ENCODE peak calls at places on chromosomes 2 and 18, in four cellular contexts. One of them, this sample, is unnamed.

GRCh38 chr18:55185391-55185790 is 226.1 kb upstream of the CCDC68 start:
- DNase-seq in CD8-positive, alpha-beta T cell: no peak
- DNase-seq in dorsolateral prefrontal cortex: no peak
- DNase-seq in pancreas: no peak
- DNase-seq in this sample: no peak

GRCh38 chr2:236638707-236639106 is 69.1 kb downstream of the ACKR3 start:
- DNase-seq in CD8-positive, alpha-beta T cell: no peak
- DNase-seq in pancreas: no peak
- DNase-seq in dorsolateral prefrontal cortex: no peak
- DNase-seq in this sample: no peak

GRCh38 chr2:113965644-113966043 is 75.8 kb downstream of the ACTR3 start:
- DNase-seq in CD8-positive, alpha-beta T cell: no peak
- DNase-seq in pancreas: no peak
- DNase-seq in dorsolateral prefrontal cortex: no peak
- DNase-seq in this sample: no peak

GRCh38 chr2:118371500-118371899 is 283.2 kb downstream of the INSIG2 start:
- DNase-seq in pancreas: peak
- DNase-seq in dorsolateral prefrontal cortex: no peak
- DNase-seq in CD8-positive, alpha-beta T cell: no peak
- DNase-seq in this sample: no peak

GRCh38 chr18:3055861-3056260 is 42.9 kb upstream of the LPIN2 start:
- DNase-seq in dorsolateral prefrontal cortex: no peak
- DNase-seq in pancreas: no peak
- DNase-seq in CD8-positive, alpha-beta T cell: no peak
- DNase-seq in this sample: no peak

GRCh38 chr2:86695053-86695691 is 24.9 kb upstream of the RMND5A start:
- DNase-seq in pancreas: no peak
- DNase-seq in dorsolateral prefrontal cortex: no peak
- DNase-seq in CD8-positive, alpha-beta T cell: no peak
- DNase-seq in this sample: no peak

GRCh38 chr2:27583390-27583915 is 611 bp downstream of the ZNF512 start:
- DNase-seq in pancreas: no peak
- DNase-seq in dorsolateral prefrontal cortex: no peak
- DNase-seq in CD8-positive, alpha-beta T cell: no peak
- DNase-seq in this sample: no peak

GRCh38 chr2:15808221-15808574 is 132.2 kb upstream of the MYCN start:
- DNase-seq in dorsolateral prefrontal cortex: no peak
- DNase-seq in pancreas: no peak
- DNase-seq in CD8-positive, alpha-beta T cell: no peak
- DNase-seq in this sample: no peak

GRCh38 chr2:167843203-167843602 is 404.2 kb downstream of the STK39 start:
- DNase-seq in dorsolateral prefrontal cortex: no peak
- DNase-seq in pancreas: no peak
- DNase-seq in CD8-positive, alpha-beta T cell: no peak
- DNase-seq in this sample: no peak

GRCh38 chr2:124091721-124092120 is 66.6 kb downstream of the CNTNAP5 start:
- DNase-seq in dorsolateral prefrontal cortex: no peak
- DNase-seq in pancreas: no peak
- DNase-seq in CD8-positive, alpha-beta T cell: no peak
- DNase-seq in this sample: no peak

GRCh38 chr18:52451252-52451651 is 111.3 kb downstream of the DCC start:
- DNase-seq in CD8-positive, alpha-beta T cell: no peak
- DNase-seq in dorsolateral prefrontal cortex: no peak
- DNase-seq in pancreas: no peak
- DNase-seq in this sample: no peak

GRCh38 chr2:225737556-225737955 is 338.0 kb downstream of the NYAP2 start:
- DNase-seq in pancreas: no peak
- DNase-seq in CD8-positive, alpha-beta T cell: no peak
- DNase-seq in dorsolateral prefrontal cortex: no peak
- DNase-seq in this sample: no peak

GRCh38 chr2:201257381-201257940 is 2.9 kb upstream of the CASP8 start:
- DNase-seq in CD8-positive, alpha-beta T cell: no peak
- DNase-seq in pancreas: peak
- DNase-seq in dorsolateral prefrontal cortex: no peak
- DNase-seq in this sample: no peak

GRCh38 chr18:70288171-70288850 is 534 bp upstream of the SOCS6 start:
- DNase-seq in CD8-positive, alpha-beta T cell: no peak
- DNase-seq in dorsolateral prefrontal cortex: no peak
- DNase-seq in pancreas: peak
- DNase-seq in this sample: no peak

GRCh38 chr18:76654536-76654935 is 159.5 kb upstream of the ZNF516 start:
- DNase-seq in pancreas: no peak
- DNase-seq in CD8-positive, alpha-beta T cell: no peak
- DNase-seq in dorsolateral prefrontal cortex: no peak
- DNase-seq in this sample: no peak

GRCh38 chr2:53202063-53202462 is 565.5 kb upstream of the CHAC2 start:
- DNase-seq in pancreas: peak
- DNase-seq in CD8-positive, alpha-beta T cell: no peak
- DNase-seq in dorsolateral prefrontal cortex: no peak
- DNase-seq in this sample: no peak

GRCh38 chr2:227908266-227909054 is 37.0 kb downstream of the DAW1 start:
- DNase-seq in dorsolateral prefrontal cortex: no peak
- DNase-seq in pancreas: no peak
- DNase-seq in CD8-positive, alpha-beta T cell: no peak
- DNase-seq in this sample: no peak

GRCh38 chr2:185736210-185736609 is 2.4 kb upstream of the FSIP2 start:
- DNase-seq in pancreas: no peak
- DNase-seq in CD8-positive, alpha-beta T cell: no peak
- DNase-seq in dorsolateral prefrontal cortex: no peak
- DNase-seq in this sample: no peak

GRCh38 chr2:9074930-9075329 is 71.4 kb upstream of the MBOAT2 start:
- DNase-seq in CD8-positive, alpha-beta T cell: no peak
- DNase-seq in pancreas: no peak
- DNase-seq in dorsolateral prefrontal cortex: no peak
- DNase-seq in this sample: no peak

GRCh38 chr2:9065901-9066300 is 62.4 kb upstream of the MBOAT2 start:
- DNase-seq in CD8-positive, alpha-beta T cell: no peak
- DNase-seq in dorsolateral prefrontal cortex: no peak
- DNase-seq in pancreas: no peak
- DNase-seq in this sample: no peak

GRCh38 chr2:9071584-9072124 is 68.2 kb upstream of the MBOAT2 start:
- DNase-seq in dorsolateral prefrontal cortex: no peak
- DNase-seq in pancreas: no peak
- DNase-seq in CD8-positive, alpha-beta T cell: no peak
- DNase-seq in this sample: no peak

GRCh38 chr2:9069496-9069991 is 66.1 kb upstream of the MBOAT2 start:
- DNase-seq in CD8-positive, alpha-beta T cell: no peak
- DNase-seq in pancreas: no peak
- DNase-seq in dorsolateral prefrontal cortex: no peak
- DNase-seq in this sample: no peak

DNA sequence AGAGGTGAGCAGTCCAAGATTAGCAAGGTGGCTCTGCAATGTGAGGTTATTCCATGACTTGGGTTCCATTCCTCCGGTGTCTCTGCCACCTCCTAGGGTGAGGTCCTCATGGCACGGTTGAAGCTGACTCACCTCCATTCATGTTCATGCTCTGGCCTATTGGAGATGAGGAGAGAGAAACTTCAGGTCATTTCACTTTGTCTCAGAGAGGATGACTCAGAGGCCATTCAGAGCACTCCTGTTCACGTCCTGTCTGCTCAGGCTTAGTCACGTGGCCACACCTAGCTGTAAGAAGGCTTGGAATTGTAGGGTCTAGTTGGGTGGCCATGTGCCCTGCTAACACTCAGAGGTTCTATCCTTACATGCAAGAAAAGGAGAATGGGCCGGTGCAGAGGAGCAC is 67.5 kb upstream of the MBOAT2 start:
- DNase-seq in dorsolateral prefrontal cortex: no peak
- DNase-seq in CD8-positive, alpha-beta T cell: no peak
- DNase-seq in pancreas: no peak
- DNase-seq in this sample: no peak
- H3K27ac ChIP-seq in dorsolateral prefrontal cortex: no peak
- H3K27ac ChIP-seq in CD8-positive, alpha-beta T cell: no peak
- H3K27ac ChIP-seq in pancreas: no peak
- H3K27ac ChIP-seq in this sample: no peak

DNA sequence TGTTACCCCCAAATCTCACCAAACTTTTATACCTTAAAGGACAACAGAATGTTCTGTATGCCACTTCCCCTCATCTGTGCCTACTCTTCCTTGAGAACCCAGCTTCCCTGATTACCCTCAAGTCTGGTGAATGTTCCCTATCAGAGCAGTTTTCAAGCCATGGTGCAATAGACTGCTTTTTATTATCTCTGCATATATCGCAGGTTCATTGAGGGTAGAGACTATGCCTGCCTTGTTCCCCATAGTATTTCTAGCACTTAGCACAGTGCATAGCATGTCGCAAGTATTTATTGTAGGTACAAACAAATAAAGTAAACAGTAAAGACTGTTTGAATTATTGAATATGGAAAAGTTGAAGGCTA is 146.6 kb downstream of the HAUS1 start:
- DNase-seq in dorsolateral prefrontal cortex: no peak
- DNase-seq in CD8-positive, alpha-beta T cell: no peak
- DNase-seq in pancreas: no peak
- DNase-seq in this sample: no peak
- H3K27ac ChIP-seq in dorsolateral prefrontal cortex: no peak
- H3K27ac ChIP-seq in CD8-positive, alpha-beta T cell: peak
- H3K27ac ChIP-seq in pancreas: peak
- H3K27ac ChIP-seq in this sample: peak

GRCh38 chr2:196242131-196242620 is 70.8 kb upstream of the STK17B start:
- DNase-seq in CD8-positive, alpha-beta T cell: no peak
- DNase-seq in pancreas: no peak
- DNase-seq in dorsolateral prefrontal cortex: no peak
- DNase-seq in this sample: no peak
- H3K27ac ChIP-seq in CD8-positive, alpha-beta T cell: peak
- H3K27ac ChIP-seq in pancreas: peak
- H3K27ac ChIP-seq in dorsolateral prefrontal cortex: no peak
- H3K27ac ChIP-seq in this sample: no peak

DNA sequence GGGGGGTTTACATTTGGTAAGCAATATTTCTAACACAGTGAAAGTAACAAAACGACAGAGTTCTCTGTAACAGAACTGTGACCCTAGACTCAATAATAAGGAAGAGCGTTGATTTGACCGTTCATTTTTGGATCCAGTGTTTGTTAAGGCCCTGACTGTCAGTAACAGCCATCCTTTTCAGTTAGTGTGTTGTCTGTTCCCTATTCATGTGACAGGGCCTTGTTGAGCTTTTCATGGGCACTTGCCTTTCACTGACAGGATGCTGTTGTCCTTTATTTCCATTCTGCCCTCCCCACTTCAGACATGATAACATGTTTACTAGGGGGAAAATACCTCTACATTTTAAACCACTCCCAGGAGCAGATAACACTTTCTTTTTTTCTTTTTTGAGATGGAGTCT is 45.8 kb downstream of the MAP4K4 start:
- DNase-seq in pancreas: no peak
- DNase-seq in CD8-positive, alpha-beta T cell: no peak
- DNase-seq in dorsolateral prefrontal cortex: no peak
- DNase-seq in this sample: no peak
- H3K27ac ChIP-seq in pancreas: peak
- H3K27ac ChIP-seq in CD8-positive, alpha-beta T cell: no peak
- H3K27ac ChIP-seq in dorsolateral prefrontal cortex: peak
- H3K27ac ChIP-seq in this sample: peak

DNA sequence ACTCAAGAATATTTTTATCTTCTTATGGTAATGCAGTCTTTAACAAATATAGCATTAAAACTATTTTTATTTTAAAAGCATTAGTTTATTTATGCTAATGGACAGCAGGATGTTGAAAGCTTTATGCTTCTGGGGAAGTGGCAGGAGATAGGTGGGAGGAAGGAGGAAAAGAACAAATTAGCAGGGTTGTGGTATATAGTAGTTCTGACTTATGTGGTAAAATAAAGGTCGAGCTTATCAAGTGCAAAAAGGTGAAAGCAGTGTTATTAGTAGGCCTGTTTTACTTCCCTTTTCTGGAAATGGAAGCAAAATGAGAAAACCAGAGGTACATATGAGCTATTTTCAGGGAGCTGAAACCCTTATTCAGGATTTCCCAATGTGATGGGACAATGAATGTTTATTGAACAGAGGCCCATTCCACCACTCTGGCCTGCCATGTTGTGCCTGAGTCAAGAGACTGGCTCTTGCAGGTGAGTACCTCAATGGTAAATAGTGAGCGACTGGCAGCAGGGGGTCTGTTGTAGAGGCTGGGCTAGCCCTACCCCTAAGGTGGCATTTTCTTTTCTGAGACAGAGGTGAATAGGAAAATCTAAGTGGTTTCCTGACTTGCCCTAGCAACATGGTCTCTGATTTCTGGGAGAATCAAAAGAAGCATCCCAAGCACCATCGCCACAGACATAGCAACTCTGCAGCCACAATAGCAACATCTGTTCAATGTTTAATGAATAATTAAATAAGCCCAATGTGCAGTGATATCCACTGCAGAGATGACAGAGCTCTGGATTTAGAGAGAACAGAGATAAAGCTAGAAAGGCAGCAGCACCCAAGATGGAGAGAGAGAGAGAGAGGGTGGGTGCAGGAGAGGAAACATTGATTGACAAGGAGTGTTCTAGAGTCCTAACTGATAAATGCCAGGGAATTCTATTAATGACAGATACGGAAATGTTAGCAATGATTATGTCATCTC is 119.7 kb downstream of the UPP2 start:
- DNase-seq in pancreas: no peak
- DNase-seq in dorsolateral prefrontal cortex: no peak
- DNase-seq in CD8-positive, alpha-beta T cell: no peak
- DNase-seq in this sample: no peak
- H3K27ac ChIP-seq in pancreas: no peak
- H3K27ac ChIP-seq in dorsolateral prefrontal cortex: no peak
- H3K27ac ChIP-seq in CD8-positive, alpha-beta T cell: no peak
- H3K27ac ChIP-seq in this sample: no peak

GRCh38 chr2:100833330-100833729 is 13.4 kb downstream of the NPAS2 start:
- DNase-seq in CD8-positive, alpha-beta T cell: no peak
- DNase-seq in pancreas: no peak
- DNase-seq in dorsolateral prefrontal cortex: no peak
- DNase-seq in this sample: no peak
- H3K27ac ChIP-seq in CD8-positive, alpha-beta T cell: no peak
- H3K27ac ChIP-seq in pancreas: peak
- H3K27ac ChIP-seq in dorsolateral prefrontal cortex: no peak
- H3K27ac ChIP-seq in this sample: no peak

DNA sequence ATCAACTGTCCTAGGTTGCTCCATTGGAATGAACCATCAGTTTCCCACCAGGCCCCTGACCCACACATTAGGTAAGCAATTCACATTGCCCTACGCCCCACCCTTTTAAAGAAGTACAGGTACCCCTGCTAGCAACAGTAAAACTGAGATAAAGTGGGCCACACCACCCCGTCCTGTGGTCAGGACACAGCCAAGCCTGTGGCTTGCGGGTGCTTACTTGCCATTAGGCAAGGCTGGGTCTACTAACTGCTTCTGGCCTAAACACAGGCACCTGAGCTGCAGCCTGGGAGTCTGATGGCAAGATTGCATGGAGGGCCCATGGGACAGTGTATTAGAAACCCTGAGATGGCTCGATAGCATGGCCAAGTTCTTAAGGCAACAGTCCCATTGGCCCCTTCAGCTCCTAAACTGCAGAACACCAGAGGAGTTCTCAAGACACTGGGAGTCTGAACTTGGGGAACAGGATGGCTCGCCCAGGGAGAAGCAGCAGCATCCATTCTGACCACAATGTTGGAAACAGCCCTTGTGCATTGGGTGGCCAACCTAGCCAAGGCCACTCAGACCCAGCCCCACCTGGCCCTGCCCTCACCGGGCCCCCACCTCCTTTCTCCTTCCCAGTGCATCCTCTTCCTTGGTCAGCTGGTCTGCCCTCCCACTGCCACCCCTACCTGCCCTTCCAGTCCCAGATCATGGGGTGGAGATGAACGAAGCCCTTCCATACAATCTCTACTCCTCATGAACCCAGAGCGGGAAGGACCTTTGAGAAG is 177.1 kb downstream of the TNS1 start:
- DNase-seq in pancreas: peak
- DNase-seq in dorsolateral prefrontal cortex: no peak
- DNase-seq in CD8-positive, alpha-beta T cell: no peak
- DNase-seq in this sample: no peak
- H3K27ac ChIP-seq in pancreas: no peak
- H3K27ac ChIP-seq in dorsolateral prefrontal cortex: no peak
- H3K27ac ChIP-seq in CD8-positive, alpha-beta T cell: no peak
- H3K27ac ChIP-seq in this sample: no peak

This sample was measured in substantia nigra.